ENCODE peak calls at places on chromosomes 2 and 18, in seven cellular contexts. R is GM12878, C is H1, L is HepG2, G is K562, U is HCT116, Y is SK-N-SH. X is an unnamed sample. For H3K4me1, the result is how much of the 10 kb centered on the place peaks cover.

GRCh38 chr18:52499018-52499417 is 159.0 kb downstream of the DCC start:
- DNase-seq in G (no peak), Y (no peak), C (no peak), R (no peak), U (no peak), L (peak), X (no peak)

GRCh38 chr2:22167256-22167655 is 1043.5 kb downstream of the TDRD15 start:
- DNase-seq in G (no peak), L (no peak), U (no peak), R (no peak), Y (no peak), C (no peak), X (no peak)

GRCh38 chr18:47251289-47252120 is at the start of gene SKOR2:
- DNase-seq in Y (peak), L (no peak), G (peak), R (no peak), U (no peak), C (no peak), X (no peak)

GRCh38 chr18:74990563-74991081 is 218.3 kb downstream of the PTGR3 start:
- DNase-seq in G (no peak), L (no peak), Y (no peak), C (no peak), R (no peak), U (no peak), X (no peak)

GRCh38 chr2:208311954-208312353 is 45.9 kb downstream of the PIKFYVE start:
- DNase-seq in C (no peak), U (no peak), R (no peak), Y (no peak), G (no peak), L (no peak), X (no peak)

GRCh38 chr2:10319892-10320574 is 17.3 kb downstream of the HPCAL1 start:
- DNase-seq in G (no peak), R (no peak), Y (no peak), U (no peak), C (no peak), L (no peak), X (no peak)

GRCh38 chr2:225637199-225637598 is 237.7 kb downstream of the NYAP2 start:
- DNase-seq in G (no peak), L (no peak), C (no peak), R (no peak), Y (no peak), U (no peak), X (no peak)

GRCh38 chr2:48169066-48169724 is 262.9 kb upstream of the FBXO11 start:
- DNase-seq in C (no peak), Y (no peak), L (no peak), G (no peak), R (no peak), U (no peak), X (no peak)

GRCh38 chr2:99747842-99748241 is 258.0 kb upstream of the REV1 start:
- DNase-seq in C (no peak), L (no peak), Y (no peak), G (no peak), R (no peak), U (no peak), X (no peak)

GRCh38 chr18:67520276-67521035 is 3.9 kb upstream of the DSEL start:
- DNase-seq in L (no peak), U (no peak), R (no peak), G (no peak), Y (no peak), C (no peak), X (no peak)

GRCh38 chr2:46179037-46179621 is 118.1 kb upstream of the EPAS1 start:
- DNase-seq in R (peak), Y (peak), G (peak), L (no peak), U (no peak), C (no peak), X (no peak)

GRCh38 chr2:9565436-9566153 is 10.0 kb upstream of the ADAM17 start:
- DNase-seq in G (peak), R (no peak), Y (no peak), L (no peak), U (peak), C (no peak), X (peak)

GRCh38 chr2:46208766-46209165 is 88.4 kb upstream of the EPAS1 start:
- DNase-seq in G (no peak), C (no peak), L (no peak), R (no peak), U (no peak), Y (no peak), X (no peak)

GRCh38 chr2:205696541-205697441 is 14.5 kb downstream of the NRP2 start:
- DNase-seq in G (peak), Y (peak), C (no peak), R (no peak), U (no peak), L (peak), X (no peak)

GRCh38 chr2:219416233-219416598 is 2.0 kb upstream of the DES start:
- DNase-seq in Y (no peak), L (no peak), U (no peak), R (no peak), G (no peak), C (no peak), X (no peak)

GRCh38 chr2:38709515-38710194 is 41.5 kb downstream of the SRSF7 start:
- DNase-seq in U (no peak), R (peak), C (no peak), L (no peak), G (no peak), Y (no peak), X (no peak)

GRCh38 chr2:84532291-84532690 is 16.0 kb downstream of the DNAH6 start:
- DNase-seq in G (no peak), L (no peak), C (no peak), R (no peak), U (no peak), Y (no peak), X (no peak)

GRCh38 chr2:84527137-84528129 is 11.1 kb downstream of the DNAH6 start:
- DNase-seq in C (no peak), L (no peak), R (no peak), G (no peak), Y (no peak), U (no peak), X (no peak)

DNA sequence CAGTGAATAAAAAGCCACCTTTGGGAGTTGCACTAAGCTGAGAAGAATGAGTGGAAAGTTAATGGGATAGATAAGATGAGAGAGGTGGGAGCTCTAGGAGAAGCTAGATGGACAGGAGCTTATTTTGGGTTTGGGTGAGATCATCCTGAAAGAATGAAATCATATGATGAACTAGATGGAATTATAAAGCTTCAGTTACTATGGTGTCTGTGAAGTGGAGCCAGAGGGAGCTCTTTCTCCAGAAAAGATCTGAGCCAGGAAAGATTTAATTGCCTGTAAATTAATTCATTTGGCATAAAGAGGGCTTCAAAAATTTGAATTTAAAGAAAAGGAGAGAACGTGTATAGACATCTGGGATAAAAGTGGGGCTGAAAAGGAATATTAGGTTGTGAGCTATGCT is 10.3 kb downstream of the DNAH6 start:
- DNase-seq in G (no peak), C (no peak), Y (no peak), L (no peak), R (no peak), U (no peak), X (no peak)
- TF ChIP-seq CTCF in G (no peak), C (no peak), Y (no peak), L (no peak), R (no peak), U (peak), X (peak)

GRCh38 chr2:103361712-103362111 is 599.9 kb downstream of the TMEM182 start:
- DNase-seq in G (peak), Y (peak), U (no peak), C (no peak), L (no peak), R (no peak), X (no peak)

GRCh38 chr2:103367877-103368276 is 606.0 kb downstream of the TMEM182 start:
- DNase-seq in R (no peak), L (no peak), C (no peak), Y (no peak), G (no peak), U (no peak), X (no peak)

GRCh38 chr2:103365071-103365470 is 603.2 kb downstream of the TMEM182 start:
- DNase-seq in C (no peak), L (no peak), U (no peak), R (no peak), Y (no peak), G (no peak), X (no peak)

GRCh38 chr2:103363639-103364038 is 601.8 kb downstream of the TMEM182 start:
- DNase-seq in G (no peak), C (no peak), U (no peak), R (no peak), Y (no peak), L (no peak), X (no peak)
- TF ChIP-seq SIN3A in G (no peak), C (no peak), U (no peak), R (no peak), Y (no peak), L (no peak), X (no peak)

GRCh38 chr2:240983361-240983995 is 14.9 kb upstream of the SNED1 start:
- DNase-seq in G (peak), R (no peak), C (peak), Y (peak), L (no peak), U (peak), X (no peak)
- H3K4me1 ChIP-seq in G (under half), R (under half), C (under half), Y (under half), L (under half), U (under half), X (under half)

DNA sequence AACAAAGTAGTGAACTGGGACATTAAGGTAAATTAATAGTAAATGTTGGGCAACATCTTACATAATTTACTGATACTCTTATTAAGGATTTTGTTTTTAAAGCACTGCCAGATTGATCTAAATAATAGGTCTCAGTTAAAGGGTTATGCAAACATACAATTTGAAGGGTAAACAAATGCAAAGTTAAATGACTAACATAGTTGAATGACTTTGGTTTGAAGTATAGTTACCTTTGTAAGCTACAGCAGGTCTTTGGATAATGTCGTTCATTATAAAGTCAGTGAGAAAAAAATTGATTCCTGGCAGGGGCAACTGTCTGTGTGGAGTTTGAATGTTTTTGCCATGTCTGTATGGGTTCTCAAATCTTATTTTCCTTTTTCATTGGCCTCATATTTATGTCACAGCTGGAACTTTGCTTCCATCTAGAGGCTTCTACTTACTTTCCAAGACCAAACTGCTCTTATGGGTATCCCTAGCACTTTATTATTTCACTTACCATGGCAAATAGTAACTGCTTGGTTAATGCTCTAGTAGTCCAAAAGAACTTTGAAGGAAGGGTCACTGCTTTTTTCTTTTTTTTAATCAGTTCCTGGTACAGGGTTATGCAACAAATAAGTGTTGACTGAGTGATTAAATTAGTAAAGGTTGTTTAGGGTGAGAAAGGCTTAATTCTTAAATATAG is 107.8 kb downstream of the NBEAL1 start:
- DNase-seq in L (peak), G (no peak), C (no peak), Y (peak), U (no peak), R (no peak), X (no peak)
- TF ChIP-seq CTCF in L (peak), G (no peak), C (peak), Y (peak), U (no peak), R (no peak), X (no peak)

GRCh38 chr2:217875138-217875537 is 127.7 kb downstream of the TNS1 start:
- DNase-seq in G (no peak), L (no peak), R (no peak), Y (no peak), U (no peak), C (no peak), X (no peak)
- TF ChIP-seq SIN3A in G (no peak), L (no peak), R (no peak), Y (no peak), U (no peak), C (no peak), X (no peak)

GRCh38 chr2:66850406-66850805 is 415.5 kb downstream of the MEIS1 start:
- DNase-seq in G (no peak), L (no peak), R (no peak), C (no peak), Y (no peak), U (no peak), X (no peak)
- H3K4me1 ChIP-seq in G (under half), L (under half), R (under half), C (under half), Y (under half), U (under half), X (under half)

GRCh38 chr18:80163183-80163582 is 54.1 kb downstream of the ADNP2 start:
- DNase-seq in R (no peak), U (no peak), L (no peak), G (no peak), Y (no peak), C (no peak), X (no peak)

GRCh38 chr18:80157708-80158343 is 48.8 kb downstream of the ADNP2 start:
- DNase-seq in U (peak), Y (peak), L (peak), R (peak), C (no peak), G (peak), X (peak)

GRCh38 chr18:80161781-80162417 is 52.8 kb downstream of the ADNP2 start:
- DNase-seq in C (no peak), R (no peak), Y (no peak), U (no peak), G (no peak), L (no peak), X (no peak)

GRCh38 chr18:80158365-80158764 is 49.3 kb downstream of the ADNP2 start:
- DNase-seq in R (no peak), L (no peak), Y (no peak), G (no peak), C (no peak), U (no peak), X (no peak)

GRCh38 chr18:80159713-80160636 is 50.9 kb downstream of the ADNP2 start:
- DNase-seq in C (peak), Y (no peak), U (no peak), R (no peak), G (no peak), L (no peak), X (no peak)
- TF ChIP-seq CTCF in C (peak), Y (no peak), U (no peak), R (peak), G (no peak), L (no peak), X (no peak)